ENCODE peak calls at places on chromosomes 2 and 18, in five cellular contexts. A is head of caudate nucleus, G is endodermal cell, X is epithelial cell of prostate, N is T-helper 1 cell. Q is an unnamed sample.

GRCh38 chr2:27446057-27446456 is 3.9 kb downstream of the KRTCAP3 start:
- DNase-seq in N (no peak), X (peak), A (no peak), G (no peak), Q (no peak)

GRCh38 chr2:142834003-142834402 is 43.5 kb upstream of the KYNU start:
- DNase-seq in A (no peak), X (no peak), G (no peak), N (no peak), Q (no peak)

GRCh38 chr2:226600184-226600583 is 199.4 kb downstream of the IRS1 start:
- DNase-seq in X (no peak), G (no peak), N (no peak), A (no peak), Q (no peak)

GRCh38 chr2:241546771-241547498 is 11.6 kb upstream of the BOK start:
- DNase-seq in G (peak), X (no peak), A (no peak), N (no peak), Q (no peak)

GRCh38 chr2:107174126-107174525 is 288.2 kb upstream of the ST6GAL2 start:
- DNase-seq in N (no peak), A (no peak), X (no peak), G (no peak), Q (no peak)

GRCh38 chr18:36296591-36297418 is 708 bp upstream of the FHOD3 start:
- DNase-seq in N (no peak), G (peak), X (no peak), A (peak), Q (peak)

GRCh38 chr2:105786231-105787230 is 41.8 kb downstream of the NCK2 start:
- DNase-seq in X (no peak), A (no peak), N (no peak), G (no peak), Q (no peak)

GRCh38 chr2:55751966-55752365 is 58.3 kb upstream of the PNPT1 start:
- DNase-seq in X (no peak), G (no peak), A (no peak), N (no peak), Q (no peak)

GRCh38 chr2:188039307-188039706 is 252.4 kb upstream of the GULP1 start:
- DNase-seq in N (no peak), G (peak), A (no peak), X (no peak), Q (no peak)

GRCh38 chr18:51072586-51073303 is 42.7 kb downstream of the SMAD4 start:
- DNase-seq in N (no peak), G (no peak), X (no peak), A (no peak), Q (no peak)

GRCh38 chr2:156537147-156537546 is 101.0 kb downstream of the GPD2 start:
- DNase-seq in A (no peak), N (no peak), G (no peak), X (no peak), Q (no peak)

GRCh38 chr2:120611961-120612360 is 123.7 kb upstream of the GLI2 start:
- DNase-seq in A (no peak), X (no peak), N (no peak), G (no peak), Q (no peak)

GRCh38 chr2:34705556-34706247 is 1106.6 kb upstream of the FAM98A start:
- DNase-seq in X (no peak), G (no peak), N (no peak), A (no peak), Q (no peak)

GRCh38 chr2:135913726-135914365 is 37.6 kb upstream of the MCM6 start:
- DNase-seq in G (no peak), N (peak), A (no peak), X (no peak), Q (peak)

GRCh38 chr18:26301681-26302080 is 75.4 kb downstream of the TAF4B start:
- DNase-seq in X (no peak), A (no peak), N (no peak), G (no peak), Q (no peak)

GRCh38 chr2:52340185-52340584 is 1308.3 kb upstream of the NRXN1 start:
- DNase-seq in N (no peak), X (no peak), A (no peak), G (peak), Q (no peak)

GRCh38 chr2:207617011-207617671 is 8.1 kb downstream of the METTL21A start:
- DNase-seq in N (no peak), A (no peak), X (peak), G (no peak), Q (no peak)

GRCh38 chr2:218370410-218371063 is 11.5 kb upstream of the SLC11A1 start:
- DNase-seq in X (no peak), A (peak), G (no peak), N (no peak), Q (no peak)

GRCh38 chr2:178194600-178195389 is 483 bp downstream of the OSBPL6 start:
- DNase-seq in G (peak), X (no peak), N (no peak), A (peak), Q (peak)

GRCh38 chr2:84846041-84846663 is 34.7 kb downstream of the TRABD2A start:
- DNase-seq in X (no peak), N (no peak), A (no peak), G (peak), Q (no peak)

GRCh38 chr2:144510206-144510991 is 9.5 kb downstream of the ZEB2 start:
- DNase-seq in A (peak), G (peak), N (no peak), X (no peak), Q (no peak)

GRCh38 chr18:70132999-70133398 is 72.5 kb downstream of the RTTN start:
- DNase-seq in X (peak), A (no peak), G (no peak), N (no peak), Q (no peak)

GRCh38 chr2:57884281-57884680 is 162.3 kb upstream of the VRK2 start:
- DNase-seq in A (no peak), N (no peak), X (no peak), G (no peak), Q (no peak)

GRCh38 chr2:240567872-240568677 is at the start of gene RNPEPL1:
- DNase-seq in A (peak), N (peak), X (no peak), G (peak), Q (peak)

GRCh38 chr2:220674033-220674432 is 898.1 kb downstream of the EPHA4 start:
- DNase-seq in G (no peak), X (no peak), A (no peak), N (no peak), Q (no peak)

GRCh38 chr2:42125887-42126594 is 43.1 kb upstream of the EML4 start:
- DNase-seq in G (peak), X (no peak), N (no peak), A (no peak), Q (no peak)

GRCh38 chr2:179974743-179975142 is 32.4 kb downstream of the CWC22 start:
- DNase-seq in A (no peak), G (no peak), N (no peak), X (no peak), Q (no peak)

GRCh38 chr2:80589070-80589469 is 284.5 kb upstream of the LRRTM1 start:
- DNase-seq in X (no peak), A (no peak), N (no peak), G (no peak), Q (no peak)

GRCh38 chr2:119440501-119440870 is 8.8 kb downstream of the TMEM37 start:
- DNase-seq in G (peak), N (no peak), X (no peak), A (no peak), Q (no peak)

GRCh38 chr2:106582431-106583143 is 95.4 kb downstream of the CD8B2 start:
- DNase-seq in N (peak), G (peak), A (peak), X (no peak), Q (peak)

GRCh38 chr18:79404567-79404910 is 8.8 kb downstream of the NFATC1 start:
- DNase-seq in X (no peak), G (no peak), A (no peak), N (peak), Q (no peak)

GRCh38 chr2:240384711-240385450 is 50.6 kb upstream of the GPC1 start:
- DNase-seq in X (no peak), A (no peak), N (no peak), G (no peak), Q (no peak)

GRCh38 chr18:46013484-46014189 is 46.5 kb upstream of the EPG5 start:
- DNase-seq in N (no peak), A (no peak), X (no peak), G (no peak), Q (no peak)

GRCh38 chr2:110948027-110948687 is 172.6 kb upstream of the BCL2L11 start:
- DNase-seq in N (no peak), A (no peak), X (no peak), G (no peak), Q (no peak)

GRCh38 chr2:21924640-21925285 is 801.0 kb downstream of the TDRD15 start:
- DNase-seq in G (no peak), X (no peak), A (no peak), N (no peak), Q (no peak)

GRCh38 chr2:118047273-118047898 is 33.5 kb upstream of the CCDC93 start:
- DNase-seq in G (no peak), A (no peak), X (no peak), N (no peak), Q (no peak)

GRCh38 chr2:237421542-237422047 is 7.6 kb upstream of the COL6A3 start:
- DNase-seq in A (peak), G (peak), X (no peak), N (peak), Q (peak)

GRCh38 chr2:108560241-108560811 is 26.1 kb downstream of the LIMS1 start:
- DNase-seq in X (no peak), N (no peak), A (no peak), G (peak), Q (no peak)

GRCh38 chr2:75516378-75517122 is 44.2 kb downstream of the EVA1A start:
- DNase-seq in A (no peak), X (peak), N (no peak), G (no peak), Q (no peak)

GRCh38 chr2:233053928-233054774 is 6.0 kb upstream of the INPP5D start:
- DNase-seq in N (peak), G (peak), X (no peak), A (peak), Q (peak)